ENCODE peak calls at places on chromosomes 3 and 15, in seven cellular contexts. One of them, this sample, is unnamed.

GRCh38 chr15:51321316-51321715 is 17.1 kb downstream of the CYP19A1 start:
- DNase-seq in NCI-H1694 treated with DMSO at 0.1 percent for 48 hours: no peak
- DNase-seq in activated T-helper 1 cell treated with Interleukin-2 at 50 U/mL for 16 hours: no peak
- DNase-seq in psoas muscle: no peak
- DNase-seq in AG20443: no peak
- DNase-seq in left ventricle myocardium inferior: no peak
- DNase-seq in activated CD4-positive, alpha-beta T cell treated with anti-CD3 and anti-CD28 coated beads for 36 hours: no peak
- DNase-seq in this sample: no peak

GRCh38 chr3:160641675-160642330 is 35.2 kb upstream of the ARL14 start:
- DNase-seq in NCI-H1694 treated with DMSO at 0.1 percent for 48 hours: no peak
- DNase-seq in activated T-helper 1 cell treated with Interleukin-2 at 50 U/mL for 16 hours: no peak
- DNase-seq in psoas muscle: no peak
- DNase-seq in AG20443: no peak
- DNase-seq in left ventricle myocardium inferior: no peak
- DNase-seq in activated CD4-positive, alpha-beta T cell treated with anti-CD3 and anti-CD28 coated beads for 36 hours: no peak
- DNase-seq in this sample: no peak

GRCh38 chr15:67915374-67916050 is 75.7 kb upstream of the RNU6-1 start:
- DNase-seq in NCI-H1694 treated with DMSO at 0.1 percent for 48 hours: no peak
- DNase-seq in activated T-helper 1 cell treated with Interleukin-2 at 50 U/mL for 16 hours: no peak
- DNase-seq in psoas muscle: peak
- DNase-seq in AG20443: no peak
- DNase-seq in left ventricle myocardium inferior: peak
- DNase-seq in activated CD4-positive, alpha-beta T cell treated with anti-CD3 and anti-CD28 coated beads for 36 hours: no peak
- DNase-seq in this sample: no peak

GRCh38 chr3:16668776-16669545 is 63.7 kb upstream of the DAZL start:
- DNase-seq in NCI-H1694 treated with DMSO at 0.1 percent for 48 hours: no peak
- DNase-seq in activated T-helper 1 cell treated with Interleukin-2 at 50 U/mL for 16 hours: no peak
- DNase-seq in psoas muscle: no peak
- DNase-seq in AG20443: peak
- DNase-seq in left ventricle myocardium inferior: no peak
- DNase-seq in activated CD4-positive, alpha-beta T cell treated with anti-CD3 and anti-CD28 coated beads for 36 hours: no peak
- DNase-seq in this sample: no peak

GRCh38 chr3:107432013-107432515 is 54.8 kb downstream of the CCDC54 start:
- DNase-seq in NCI-H1694 treated with DMSO at 0.1 percent for 48 hours: no peak
- DNase-seq in activated T-helper 1 cell treated with Interleukin-2 at 50 U/mL for 16 hours: no peak
- DNase-seq in psoas muscle: no peak
- DNase-seq in AG20443: peak
- DNase-seq in left ventricle myocardium inferior: no peak
- DNase-seq in activated CD4-positive, alpha-beta T cell treated with anti-CD3 and anti-CD28 coated beads for 36 hours: peak
- DNase-seq in this sample: peak

GRCh38 chr15:34582461-34583357 is 742 bp downstream of the GOLGA8B start:
- DNase-seq in NCI-H1694 treated with DMSO at 0.1 percent for 48 hours: peak
- DNase-seq in activated T-helper 1 cell treated with Interleukin-2 at 50 U/mL for 16 hours: no peak
- DNase-seq in psoas muscle: peak
- DNase-seq in AG20443: peak
- DNase-seq in left ventricle myocardium inferior: no peak
- DNase-seq in activated CD4-positive, alpha-beta T cell treated with anti-CD3 and anti-CD28 coated beads for 36 hours: peak
- DNase-seq in this sample: peak

GRCh38 chr3:40120816-40121215 is 188.7 kb upstream of the EIF1B start:
- DNase-seq in NCI-H1694 treated with DMSO at 0.1 percent for 48 hours: no peak
- DNase-seq in activated T-helper 1 cell treated with Interleukin-2 at 50 U/mL for 16 hours: no peak
- DNase-seq in psoas muscle: no peak
- DNase-seq in AG20443: peak
- DNase-seq in left ventricle myocardium inferior: no peak
- DNase-seq in activated CD4-positive, alpha-beta T cell treated with anti-CD3 and anti-CD28 coated beads for 36 hours: no peak
- DNase-seq in this sample: no peak

GRCh38 chr3:143002083-143002712 is 828 bp downstream of the U2SURP start:
- DNase-seq in NCI-H1694 treated with DMSO at 0.1 percent for 48 hours: peak
- DNase-seq in activated T-helper 1 cell treated with Interleukin-2 at 50 U/mL for 16 hours: no peak
- DNase-seq in psoas muscle: no peak
- DNase-seq in AG20443: peak
- DNase-seq in left ventricle myocardium inferior: no peak
- DNase-seq in activated CD4-positive, alpha-beta T cell treated with anti-CD3 and anti-CD28 coated beads for 36 hours: peak
- DNase-seq in this sample: peak

GRCh38 chr15:98970799-98971198 is 36.8 kb downstream of the PGPEP1L start:
- DNase-seq in NCI-H1694 treated with DMSO at 0.1 percent for 48 hours: no peak
- DNase-seq in activated T-helper 1 cell treated with Interleukin-2 at 50 U/mL for 16 hours: no peak
- DNase-seq in psoas muscle: no peak
- DNase-seq in AG20443: no peak
- DNase-seq in left ventricle myocardium inferior: no peak
- DNase-seq in activated CD4-positive, alpha-beta T cell treated with anti-CD3 and anti-CD28 coated beads for 36 hours: no peak
- DNase-seq in this sample: no peak

GRCh38 chr3:24802614-24803013 is 308.0 kb upstream of the THRB start:
- DNase-seq in NCI-H1694 treated with DMSO at 0.1 percent for 48 hours: no peak
- DNase-seq in activated T-helper 1 cell treated with Interleukin-2 at 50 U/mL for 16 hours: no peak
- DNase-seq in psoas muscle: no peak
- DNase-seq in AG20443: no peak
- DNase-seq in left ventricle myocardium inferior: no peak
- DNase-seq in activated CD4-positive, alpha-beta T cell treated with anti-CD3 and anti-CD28 coated beads for 36 hours: no peak
- DNase-seq in this sample: no peak

This sample was measured in activated CD8-positive, alpha-beta T cell treated with anti-CD3 and anti-CD28 coated beads for 36 hours.